ENCODE peak calls at places on chromosomes 16 and 17, in ten cellular contexts. One of them, this sample, is unnamed.

GRCh38 chr17:69716571-69716970 is 302.1 kb downstream of the MAP2K6 start:
- DNase-seq in mesendoderm: no peak
- DNase-seq in naive thymus-derived CD4-positive, alpha-beta T cell: no peak
- DNase-seq in uterus: no peak
- DNase-seq in astrocyte: peak; percentile 57
- DNase-seq in ovary: no peak
- DNase-seq in Peyer's patch: no peak
- DNase-seq in stomach: no peak
- DNase-seq in AG09309: peak; percentile 34
- DNase-seq in lower leg skin: no peak
- DNase-seq in this sample: no peak

GRCh38 chr16:74580828-74581227 is 26.1 kb downstream of the GLG1 start:
- DNase-seq in mesendoderm: no peak
- DNase-seq in naive thymus-derived CD4-positive, alpha-beta T cell: no peak
- DNase-seq in uterus: no peak
- DNase-seq in astrocyte: no peak
- DNase-seq in ovary: no peak
- DNase-seq in Peyer's patch: no peak
- DNase-seq in stomach: no peak
- DNase-seq in AG09309: no peak
- DNase-seq in lower leg skin: no peak
- DNase-seq in this sample: no peak

GRCh38 chr17:82320956-82321927 is 3.8 kb upstream of the CD7 start:
- DNase-seq in mesendoderm: peak; percentile 14
- DNase-seq in naive thymus-derived CD4-positive, alpha-beta T cell: peak; percentile 85
- DNase-seq in uterus: no peak
- DNase-seq in astrocyte: no peak
- DNase-seq in ovary: no peak
- DNase-seq in Peyer's patch: no peak
- DNase-seq in stomach: no peak
- DNase-seq in AG09309: no peak
- DNase-seq in lower leg skin: no peak
- DNase-seq in this sample: peak; percentile 57

GRCh38 chr17:82244413-82245140 is 15.7 kb downstream of the SLC16A3 start:
- DNase-seq in mesendoderm: no peak
- DNase-seq in naive thymus-derived CD4-positive, alpha-beta T cell: peak; percentile 38
- DNase-seq in uterus: peak; percentile 71
- DNase-seq in astrocyte: no peak
- DNase-seq in ovary: no peak
- DNase-seq in Peyer's patch: no peak
- DNase-seq in stomach: no peak
- DNase-seq in AG09309: no peak
- DNase-seq in lower leg skin: no peak
- DNase-seq in this sample: peak; percentile 61

GRCh38 chr17:28993013-28993600 is 12.7 kb downstream of the SEZ6 start:
- DNase-seq in mesendoderm: no peak
- DNase-seq in naive thymus-derived CD4-positive, alpha-beta T cell: no peak
- DNase-seq in uterus: no peak
- DNase-seq in astrocyte: no peak
- DNase-seq in ovary: no peak
- DNase-seq in Peyer's patch: no peak
- DNase-seq in stomach: no peak
- DNase-seq in AG09309: no peak
- DNase-seq in lower leg skin: no peak
- DNase-seq in this sample: no peak

GRCh38 chr16:13136896-13137295 is 235.5 kb downstream of the SHISA9 start:
- DNase-seq in mesendoderm: no peak
- DNase-seq in naive thymus-derived CD4-positive, alpha-beta T cell: no peak
- DNase-seq in uterus: no peak
- DNase-seq in astrocyte: no peak
- DNase-seq in ovary: no peak
- DNase-seq in Peyer's patch: no peak
- DNase-seq in stomach: no peak
- DNase-seq in AG09309: no peak
- DNase-seq in lower leg skin: no peak
- DNase-seq in this sample: no peak

GRCh38 chr16:87874639-87875472 is 5.5 kb upstream of the SLC7A5 start:
- DNase-seq in mesendoderm: peak; percentile 76
- DNase-seq in naive thymus-derived CD4-positive, alpha-beta T cell: no peak
- DNase-seq in uterus: no peak
- DNase-seq in astrocyte: no peak
- DNase-seq in ovary: no peak
- DNase-seq in Peyer's patch: no peak
- DNase-seq in stomach: no peak
- DNase-seq in AG09309: no peak
- DNase-seq in lower leg skin: no peak
- DNase-seq in this sample: no peak

GRCh38 chr16:56734429-56734828 is 4.5 kb downstream of the NUP93 start:
- DNase-seq in mesendoderm: no peak
- DNase-seq in naive thymus-derived CD4-positive, alpha-beta T cell: no peak
- DNase-seq in uterus: no peak
- DNase-seq in astrocyte: no peak
- DNase-seq in ovary: no peak
- DNase-seq in Peyer's patch: no peak
- DNase-seq in stomach: no peak
- DNase-seq in AG09309: no peak
- DNase-seq in lower leg skin: no peak
- DNase-seq in this sample: no peak

GRCh38 chr17:67671492-67671891 is 46.2 kb upstream of the NOL11 start:
- DNase-seq in mesendoderm: no peak
- DNase-seq in naive thymus-derived CD4-positive, alpha-beta T cell: no peak
- DNase-seq in uterus: no peak
- DNase-seq in astrocyte: no peak
- DNase-seq in ovary: no peak
- DNase-seq in Peyer's patch: no peak
- DNase-seq in stomach: peak; percentile 32
- DNase-seq in AG09309: no peak
- DNase-seq in lower leg skin: no peak
- DNase-seq in this sample: no peak

GRCh38 chr16:48628359-48628985 is 18.5 kb upstream of the N4BP1 start:
- DNase-seq in mesendoderm: no peak
- DNase-seq in naive thymus-derived CD4-positive, alpha-beta T cell: no peak
- DNase-seq in uterus: no peak
- DNase-seq in astrocyte: no peak
- DNase-seq in ovary: no peak
- DNase-seq in Peyer's patch: peak; percentile 35
- DNase-seq in stomach: peak; percentile 11
- DNase-seq in AG09309: no peak
- DNase-seq in lower leg skin: peak; percentile 69
- DNase-seq in this sample: no peak

DNA sequence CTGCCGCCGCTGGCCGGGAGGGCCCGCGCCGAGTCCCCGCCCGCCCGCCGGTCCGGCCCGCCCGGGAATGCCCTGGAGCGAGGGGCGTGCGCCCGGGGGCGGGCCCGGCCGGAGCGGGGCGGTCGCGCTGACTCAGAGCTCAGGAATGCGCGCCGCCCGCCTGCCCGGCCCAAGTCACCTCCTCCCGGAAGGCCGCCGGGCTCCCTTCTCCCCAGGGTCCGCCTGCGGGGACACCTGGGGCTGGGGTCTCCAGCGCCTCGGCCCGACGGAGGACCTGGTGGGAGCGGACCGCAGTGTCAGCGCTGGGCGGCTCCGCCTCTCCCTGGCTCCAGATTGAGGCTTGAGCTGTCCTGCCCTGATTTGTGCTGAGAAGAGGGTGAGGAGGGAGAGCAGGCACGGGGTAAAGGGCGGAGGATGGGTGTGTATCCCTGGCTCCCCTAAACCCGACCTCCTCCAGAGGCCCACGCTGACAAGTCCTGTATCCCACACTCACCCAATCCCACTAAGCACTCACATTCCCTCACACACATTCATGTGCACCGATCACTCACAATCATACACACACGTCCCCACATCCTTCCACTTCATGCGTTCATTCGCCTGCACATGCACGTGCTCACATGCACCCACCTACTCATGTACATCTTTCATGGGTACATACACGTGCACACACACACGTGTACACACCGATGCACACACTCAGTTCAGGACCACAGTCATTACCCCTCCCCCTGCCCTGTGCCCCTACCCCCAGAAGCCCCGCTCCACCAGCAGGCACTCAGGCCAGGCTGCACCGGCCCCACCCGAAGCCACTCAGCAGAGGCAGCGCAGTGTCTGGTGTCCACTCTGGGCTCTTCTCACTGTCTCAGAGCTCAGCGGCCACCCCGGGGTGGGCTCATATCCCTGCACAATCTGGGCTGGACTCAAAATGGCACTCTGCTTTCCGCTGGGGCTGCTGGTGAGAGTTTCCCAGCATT is at the start of gene RHBDF1:
- DNase-seq in mesendoderm: peak; percentile 79
- DNase-seq in naive thymus-derived CD4-positive, alpha-beta T cell: no peak
- DNase-seq in uterus: peak; percentile 52
- DNase-seq in astrocyte: no peak
- DNase-seq in ovary: peak; percentile 63
- DNase-seq in Peyer's patch: peak; percentile 70
- DNase-seq in stomach: peak; percentile 69
- DNase-seq in AG09309: no peak
- DNase-seq in lower leg skin: no peak
- DNase-seq in this sample: peak; percentile 83
- H3K4me3 ChIP-seq in mesendoderm: peak within 1 kb of the TSS; percentile 69
- H3K4me3 ChIP-seq in naive thymus-derived CD4-positive, alpha-beta T cell: no peak within 1 kb of the TSS
- H3K4me3 ChIP-seq in uterus: peak within 1 kb of the TSS; percentile 75
- H3K4me3 ChIP-seq in astrocyte: peak within 1 kb of the TSS; percentile 81
- H3K4me3 ChIP-seq in ovary: peak within 1 kb of the TSS; percentile 53
- H3K4me3 ChIP-seq in Peyer's patch: peak within 1 kb of the TSS; percentile 45
- H3K4me3 ChIP-seq in stomach: peak within 1 kb of the TSS; percentile 71
- H3K4me3 ChIP-seq in AG09309: peak within 1 kb of the TSS; percentile 87
- H3K4me3 ChIP-seq in lower leg skin: peak within 1 kb of the TSS; percentile 44
- H3K4me3 ChIP-seq in this sample: peak within 1 kb of the TSS; percentile 58

DNA sequence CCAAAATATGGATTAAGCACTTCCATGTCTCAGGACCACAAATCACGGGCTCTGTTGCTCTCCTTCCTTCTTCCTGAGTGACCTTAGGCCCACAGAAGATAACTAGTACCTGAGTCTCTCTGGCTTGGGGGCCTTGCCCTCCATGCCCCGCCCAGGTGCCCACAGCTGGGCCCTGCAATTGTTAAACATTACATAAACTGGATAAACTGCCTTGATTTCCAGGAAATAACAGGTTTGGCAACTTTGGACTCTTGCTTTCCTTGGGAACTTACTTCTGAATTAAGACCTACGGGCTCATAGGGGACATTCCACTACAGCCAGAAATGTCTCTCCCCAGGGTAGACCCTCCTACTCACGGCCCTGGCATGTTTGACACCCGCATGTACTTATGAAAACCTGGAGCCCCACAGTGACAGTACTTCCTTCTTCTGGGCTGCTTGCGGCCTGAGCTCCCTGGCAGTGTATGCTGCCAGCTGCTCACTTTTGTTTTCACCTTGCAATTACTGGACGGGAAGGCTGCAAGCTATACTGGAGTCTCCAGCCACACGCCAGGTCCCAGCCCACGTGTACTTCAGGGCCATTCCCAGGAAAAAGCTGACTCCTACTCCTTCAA is 2.3 kb upstream of the UBALD2 start:
- DNase-seq in mesendoderm: no peak
- DNase-seq in naive thymus-derived CD4-positive, alpha-beta T cell: no peak
- DNase-seq in uterus: no peak
- DNase-seq in astrocyte: peak; percentile 14
- DNase-seq in ovary: no peak
- DNase-seq in Peyer's patch: peak; percentile 88
- DNase-seq in stomach: peak; percentile 80
- DNase-seq in AG09309: no peak
- DNase-seq in lower leg skin: no peak
- DNase-seq in this sample: no peak
- H3K4me3 ChIP-seq in mesendoderm: no peak overlapping the region
- H3K4me3 ChIP-seq in naive thymus-derived CD4-positive, alpha-beta T cell: no peak overlapping the region
- H3K4me3 ChIP-seq in uterus: no peak overlapping the region
- H3K4me3 ChIP-seq in astrocyte: no peak overlapping the region
- H3K4me3 ChIP-seq in ovary: no peak overlapping the region
- H3K4me3 ChIP-seq in Peyer's patch: no peak overlapping the region
- H3K4me3 ChIP-seq in stomach: peak overlapping the region; percentile 0
- H3K4me3 ChIP-seq in AG09309: no peak overlapping the region
- H3K4me3 ChIP-seq in lower leg skin: no peak overlapping the region
- H3K4me3 ChIP-seq in this sample: no peak overlapping the region

GRCh38 chr17:80479246-80479566 is 2.8 kb upstream of the NPTX1 start:
- DNase-seq in mesendoderm: no peak
- DNase-seq in naive thymus-derived CD4-positive, alpha-beta T cell: no peak
- DNase-seq in uterus: no peak
- DNase-seq in astrocyte: no peak
- DNase-seq in ovary: no peak
- DNase-seq in Peyer's patch: no peak
- DNase-seq in stomach: no peak
- DNase-seq in AG09309: no peak
- DNase-seq in lower leg skin: no peak
- DNase-seq in this sample: no peak

GRCh38 chr17:80480248-80480647 is 3.8 kb upstream of the NPTX1 start:
- DNase-seq in mesendoderm: no peak
- DNase-seq in naive thymus-derived CD4-positive, alpha-beta T cell: no peak
- DNase-seq in uterus: no peak
- DNase-seq in astrocyte: no peak
- DNase-seq in ovary: no peak
- DNase-seq in Peyer's patch: no peak
- DNase-seq in stomach: no peak
- DNase-seq in AG09309: no peak
- DNase-seq in lower leg skin: no peak
- DNase-seq in this sample: no peak

GRCh38 chr17:80477647-80478478 is 1.5 kb upstream of the NPTX1 start:
- DNase-seq in mesendoderm: peak; percentile 74
- DNase-seq in naive thymus-derived CD4-positive, alpha-beta T cell: peak; percentile 50
- DNase-seq in uterus: no peak
- DNase-seq in astrocyte: no peak
- DNase-seq in ovary: peak; percentile 44
- DNase-seq in Peyer's patch: no peak
- DNase-seq in stomach: no peak
- DNase-seq in AG09309: no peak
- DNase-seq in lower leg skin: no peak
- DNase-seq in this sample: peak; percentile 54

GRCh38 chr17:80476877-80477646 is 655 bp upstream of the NPTX1 start:
- DNase-seq in mesendoderm: no peak
- DNase-seq in naive thymus-derived CD4-positive, alpha-beta T cell: no peak
- DNase-seq in uterus: no peak
- DNase-seq in astrocyte: no peak
- DNase-seq in ovary: no peak
- DNase-seq in Peyer's patch: no peak
- DNase-seq in stomach: no peak
- DNase-seq in AG09309: no peak
- DNase-seq in lower leg skin: no peak
- DNase-seq in this sample: no peak

GRCh38 chr17:80478487-80479245 is 2.3 kb upstream of the NPTX1 start:
- DNase-seq in mesendoderm: no peak
- DNase-seq in naive thymus-derived CD4-positive, alpha-beta T cell: no peak
- DNase-seq in uterus: no peak
- DNase-seq in astrocyte: no peak
- DNase-seq in ovary: no peak
- DNase-seq in Peyer's patch: no peak
- DNase-seq in stomach: no peak
- DNase-seq in AG09309: no peak
- DNase-seq in lower leg skin: no peak
- DNase-seq in this sample: no peak
- H3K4me3 ChIP-seq in mesendoderm: no peak overlapping the region
- H3K4me3 ChIP-seq in naive thymus-derived CD4-positive, alpha-beta T cell: no peak overlapping the region
- H3K4me3 ChIP-seq in uterus: peak overlapping the region; percentile 17
- H3K4me3 ChIP-seq in astrocyte: peak overlapping the region; percentile 44
- H3K4me3 ChIP-seq in ovary: no peak overlapping the region
- H3K4me3 ChIP-seq in Peyer's patch: no peak overlapping the region
- H3K4me3 ChIP-seq in stomach: peak overlapping the region; percentile 49
- H3K4me3 ChIP-seq in AG09309: no peak overlapping the region
- H3K4me3 ChIP-seq in lower leg skin: no peak overlapping the region
- H3K4me3 ChIP-seq in this sample: peak overlapping the region; percentile 17

GRCh38 chr16:4233431-4233830 is 8.4 kb downstream of the SRL start:
- DNase-seq in mesendoderm: no peak
- DNase-seq in naive thymus-derived CD4-positive, alpha-beta T cell: no peak
- DNase-seq in uterus: no peak
- DNase-seq in astrocyte: no peak
- DNase-seq in ovary: no peak
- DNase-seq in Peyer's patch: no peak
- DNase-seq in stomach: no peak
- DNase-seq in AG09309: no peak
- DNase-seq in lower leg skin: no peak
- DNase-seq in this sample: no peak
- H3K4me3 ChIP-seq in mesendoderm: no peak overlapping the region
- H3K4me3 ChIP-seq in naive thymus-derived CD4-positive, alpha-beta T cell: no peak overlapping the region
- H3K4me3 ChIP-seq in uterus: no peak overlapping the region
- H3K4me3 ChIP-seq in astrocyte: no peak overlapping the region
- H3K4me3 ChIP-seq in ovary: no peak overlapping the region
- H3K4me3 ChIP-seq in Peyer's patch: no peak overlapping the region
- H3K4me3 ChIP-seq in stomach: no peak overlapping the region
- H3K4me3 ChIP-seq in AG09309: no peak overlapping the region
- H3K4me3 ChIP-seq in lower leg skin: no peak overlapping the region
- H3K4me3 ChIP-seq in this sample: no peak overlapping the region

This sample was measured in cardiac muscle cell.